ENCODE peak calls at places on chromosome 18, in four cellular contexts. E is lower lobe of right lung, G is fibroblast of mammary gland, I is pancreas. B is an unnamed sample.

GRCh38 chr18:52422985-52423601 is 83.1 kb downstream of the DCC start:
- DNase-seq in E (no peak), I (no peak), G (no peak), B (no peak)

GRCh38 chr18:36411745-36412168 is 114.2 kb downstream of the FHOD3 start:
- DNase-seq in I (no peak), G (peak), E (no peak), B (no peak)

GRCh38 chr18:60892441-60892840 is 440.8 kb upstream of the CDH20 start:
- DNase-seq in G (peak), E (no peak), I (no peak), B (no peak)

GRCh38 chr18:39701071-39701783 is 2135.6 kb upstream of the CELF4 start:
- DNase-seq in I (no peak), E (no peak), G (peak), B (no peak)

GRCh38 chr18:79553154-79553553 is 126.4 kb upstream of the CTDP1 start:
- DNase-seq in G (no peak), I (no peak), E (no peak), B (no peak)

GRCh38 chr18:76958692-76959341 is 136.5 kb downstream of the ZNF236 start:
- DNase-seq in G (no peak), I (no peak), E (no peak), B (no peak)

GRCh38 chr18:5370332-5370731 is 74.8 kb upstream of the ZBTB14 start:
- DNase-seq in I (no peak), G (peak), E (no peak), B (no peak)

GRCh38 chr18:71784777-71785176 is 759.4 kb downstream of the CBLN2 start:
- DNase-seq in G (peak), I (no peak), E (no peak), B (no peak)

GRCh38 chr18:7132356-7133115 is 14.9 kb upstream of the LAMA1 start:
- DNase-seq in I (no peak), E (no peak), G (no peak), B (no peak)

GRCh38 chr18:8998481-8999217 is 103.8 kb upstream of the NDUFV2 start:
- DNase-seq in G (peak), I (no peak), E (no peak), B (no peak)

GRCh38 chr18:35470440-35470839 is 27.3 kb downstream of the INO80C start:
- DNase-seq in I (no peak), G (no peak), E (no peak), B (no peak)

GRCh38 chr18:4264347-4264791 is 190.7 kb downstream of the DLGAP1 start:
- DNase-seq in G (no peak), E (no peak), I (peak), B (no peak)

GRCh38 chr18:51437280-51438271 is 240.1 kb upstream of the MEX3C start:
- DNase-seq in E (no peak), G (no peak), I (no peak), B (no peak)

GRCh38 chr18:5890261-5890605 is 5.1 kb downstream of the TMEM200C start:
- DNase-seq in I (no peak), G (no peak), E (peak), B (no peak)

GRCh38 chr18:6885992-6886823 is 156.7 kb downstream of the ARHGAP28 start:
- DNase-seq in G (peak), E (no peak), I (no peak), B (no peak)

GRCh38 chr18:62584241-62585120 is 61.7 kb downstream of the ZCCHC2 start:
- DNase-seq in G (peak), I (peak), E (peak), B (peak)
- H3K4me3 ChIP-seq in G (peak), I (no peak), E (no peak), B (peak)

DNA sequence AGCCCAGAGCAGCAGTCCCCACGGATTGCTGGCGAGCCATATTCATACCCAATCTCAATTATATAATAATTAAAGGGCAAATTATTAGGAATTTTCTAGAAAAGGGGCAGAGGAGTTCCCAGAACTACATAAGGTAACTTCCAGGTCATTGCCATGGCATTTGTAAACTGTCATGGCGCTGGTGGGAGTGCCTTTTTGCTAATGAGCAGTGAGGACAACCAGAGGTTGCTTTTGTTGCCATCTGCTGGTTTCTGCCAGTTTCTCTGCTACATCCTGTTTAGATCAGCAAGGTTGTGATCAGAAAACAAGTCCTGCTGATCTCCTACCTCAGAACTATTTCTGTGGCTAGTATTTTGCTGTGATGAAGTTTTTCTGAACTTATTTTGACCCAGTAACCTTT is 159.8 kb upstream of the PIEZO2 start:
- DNase-seq in E (no peak), I (no peak), G (peak), B (no peak)
- TF ChIP-seq CTCF in E (no peak), I (no peak), G (peak), B (no peak)

DNA sequence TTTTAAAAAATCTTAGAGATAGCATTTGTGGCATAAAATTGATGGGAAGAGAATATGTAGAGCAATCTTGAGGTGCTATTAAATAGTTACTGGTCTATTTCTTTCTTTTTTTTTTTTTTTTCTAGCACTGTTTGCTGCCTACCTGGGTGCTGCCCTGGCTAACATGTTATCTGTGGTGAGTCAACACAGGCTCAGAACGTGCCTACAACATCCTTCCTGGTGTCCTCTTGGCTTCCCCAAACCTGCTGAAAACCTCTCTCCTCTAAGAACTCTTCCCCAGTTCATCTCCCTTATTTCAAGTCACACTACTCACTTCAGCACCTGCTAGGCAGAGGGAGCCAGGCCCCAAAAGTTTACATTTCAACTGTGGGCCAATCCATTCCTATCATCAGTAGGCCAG is 45.1 kb upstream of the SLC14A1 start:
- DNase-seq in I (no peak), E (no peak), G (no peak), B (no peak)
- H3K4me3 ChIP-seq in I (no peak), E (no peak), G (no peak), B (no peak)

GRCh38 chr18:74624491-74624890 is 26.8 kb downstream of the ZNF407 start:
- DNase-seq in I (no peak), E (no peak), G (no peak), B (no peak)

GRCh38 chr18:74626311-74626874 is 28.7 kb downstream of the ZNF407 start:
- DNase-seq in G (no peak), I (no peak), E (no peak), B (no peak)

GRCh38 chr18:74625157-74625556 is 27.5 kb downstream of the ZNF407 start:
- DNase-seq in G (no peak), I (no peak), E (no peak), B (no peak)

GRCh38 chr18:74622079-74622478 is 24.4 kb downstream of the ZNF407 start:
- DNase-seq in G (no peak), I (no peak), E (no peak), B (no peak)

GRCh38 chr18:74623047-74623816 is 25.6 kb downstream of the ZNF407 start:
- DNase-seq in G (peak), E (no peak), I (no peak), B (no peak)
- TF ChIP-seq CTCF in G (peak), E (peak), I (peak), B (no peak)

GRCh38 chr18:55737266-55737665 is 149.3 kb upstream of the TCF4 start:
- DNase-seq in I (no peak), E (no peak), G (no peak), B (no peak)
- H3K4me3 ChIP-seq in I (no peak), E (no peak), G (no peak), B (no peak)

B was measured in thoracic aorta.